ENCODE peak calls at places on chromosome 6, in nine cellular contexts. One of them, this sample, is unnamed.

GRCh38 chr6:22569281-22570184 is at the start of gene HDGFL1:
- DNase-seq in SHP77: no peak
- DNase-seq in mesothelial cell of epicardium: no peak
- DNase-seq in left ventricle myocardium superior: no peak
- DNase-seq in non-pigmented ciliary epithelial cell: no peak
- DNase-seq in ecto neural progenitor cell: no peak
- DNase-seq in HCT116: no peak
- DNase-seq in midbrain: no peak
- DNase-seq in Kasumi-1: no peak
- DNase-seq in this sample: no peak

GRCh38 chr6:134438825-134439224 is 120.9 kb upstream of the SGK1 start:
- DNase-seq in SHP77: no peak
- DNase-seq in mesothelial cell of epicardium: no peak
- DNase-seq in left ventricle myocardium superior: no peak
- DNase-seq in non-pigmented ciliary epithelial cell: no peak
- DNase-seq in ecto neural progenitor cell: no peak
- DNase-seq in HCT116: no peak
- DNase-seq in midbrain: no peak
- DNase-seq in Kasumi-1: no peak
- DNase-seq in this sample: no peak

GRCh38 chr6:5416250-5416649 is 154.9 kb downstream of the FARS2 start:
- DNase-seq in SHP77: no peak
- DNase-seq in mesothelial cell of epicardium: no peak
- DNase-seq in left ventricle myocardium superior: no peak
- DNase-seq in non-pigmented ciliary epithelial cell: no peak
- DNase-seq in ecto neural progenitor cell: no peak
- DNase-seq in HCT116: no peak
- DNase-seq in midbrain: no peak
- DNase-seq in Kasumi-1: no peak
- DNase-seq in this sample: no peak

GRCh38 chr6:155201461-155202226 is 62.2 kb upstream of the CLDN20 start:
- DNase-seq in SHP77: no peak
- DNase-seq in mesothelial cell of epicardium: no peak
- DNase-seq in left ventricle myocardium superior: no peak
- DNase-seq in non-pigmented ciliary epithelial cell: peak; percentile 75
- DNase-seq in ecto neural progenitor cell: no peak
- DNase-seq in HCT116: peak; percentile 28
- DNase-seq in midbrain: no peak
- DNase-seq in Kasumi-1: no peak
- DNase-seq in this sample: no peak

GRCh38 chr6:35077713-35078105 is 63.4 kb downstream of the TCP11 start:
- DNase-seq in SHP77: no peak
- DNase-seq in mesothelial cell of epicardium: no peak
- DNase-seq in left ventricle myocardium superior: no peak
- DNase-seq in non-pigmented ciliary epithelial cell: no peak
- DNase-seq in ecto neural progenitor cell: no peak
- DNase-seq in HCT116: no peak
- DNase-seq in midbrain: no peak
- DNase-seq in Kasumi-1: no peak
- DNase-seq in this sample: no peak

GRCh38 chr6:32153835-32154513 is at the start of gene PPT2:
- DNase-seq in SHP77: peak; percentile 91
- DNase-seq in mesothelial cell of epicardium: peak; percentile 69
- DNase-seq in left ventricle myocardium superior: peak; percentile 92
- DNase-seq in non-pigmented ciliary epithelial cell: peak; percentile 78
- DNase-seq in ecto neural progenitor cell: peak; percentile 89
- DNase-seq in HCT116: peak; percentile 90
- DNase-seq in midbrain: peak; percentile 90
- DNase-seq in Kasumi-1: peak; percentile 87
- DNase-seq in this sample: peak; percentile 70

GRCh38 chr6:108518714-108519576 is 41.8 kb upstream of the FOXO3 start:
- DNase-seq in SHP77: peak; percentile 9
- DNase-seq in mesothelial cell of epicardium: no peak
- DNase-seq in left ventricle myocardium superior: no peak
- DNase-seq in non-pigmented ciliary epithelial cell: no peak
- DNase-seq in ecto neural progenitor cell: no peak
- DNase-seq in HCT116: peak; percentile 54
- DNase-seq in midbrain: no peak
- DNase-seq in Kasumi-1: peak; percentile 74
- DNase-seq in this sample: no peak

GRCh38 chr6:150813993-150814359 is 51.5 kb upstream of the MTHFD1L start:
- DNase-seq in SHP77: no peak
- DNase-seq in mesothelial cell of epicardium: no peak
- DNase-seq in left ventricle myocardium superior: no peak
- DNase-seq in non-pigmented ciliary epithelial cell: peak; percentile 14
- DNase-seq in ecto neural progenitor cell: no peak
- DNase-seq in HCT116: peak; percentile 92
- DNase-seq in midbrain: no peak
- DNase-seq in Kasumi-1: no peak
- DNase-seq in this sample: peak; percentile 7

GRCh38 chr6:150334790-150335783 is 33.7 kb upstream of the IYD start:
- DNase-seq in SHP77: peak; percentile 48
- DNase-seq in mesothelial cell of epicardium: no peak
- DNase-seq in left ventricle myocardium superior: no peak
- DNase-seq in non-pigmented ciliary epithelial cell: peak; percentile 67
- DNase-seq in ecto neural progenitor cell: no peak
- DNase-seq in HCT116: peak; percentile 80
- DNase-seq in midbrain: peak; percentile 30
- DNase-seq in Kasumi-1: peak; percentile 80
- DNase-seq in this sample: peak; percentile 39

GRCh38 chr6:73857341-73857890 is 161.4 kb downstream of the CD109 start:
- DNase-seq in SHP77: no peak
- DNase-seq in mesothelial cell of epicardium: no peak
- DNase-seq in left ventricle myocardium superior: no peak
- DNase-seq in non-pigmented ciliary epithelial cell: no peak
- DNase-seq in ecto neural progenitor cell: no peak
- DNase-seq in HCT116: no peak
- DNase-seq in midbrain: no peak
- DNase-seq in Kasumi-1: no peak
- DNase-seq in this sample: no peak

GRCh38 chr6:75906871-75907270 is 157.8 kb downstream of the MYO6 start:
- DNase-seq in SHP77: no peak
- DNase-seq in mesothelial cell of epicardium: no peak
- DNase-seq in left ventricle myocardium superior: no peak
- DNase-seq in non-pigmented ciliary epithelial cell: no peak
- DNase-seq in ecto neural progenitor cell: no peak
- DNase-seq in HCT116: no peak
- DNase-seq in midbrain: no peak
- DNase-seq in Kasumi-1: no peak
- DNase-seq in this sample: no peak

GRCh38 chr6:155408981-155409380 is 46.7 kb downstream of the NOX3 start:
- DNase-seq in SHP77: no peak
- DNase-seq in mesothelial cell of epicardium: no peak
- DNase-seq in left ventricle myocardium superior: no peak
- DNase-seq in non-pigmented ciliary epithelial cell: no peak
- DNase-seq in ecto neural progenitor cell: no peak
- DNase-seq in HCT116: no peak
- DNase-seq in midbrain: no peak
- DNase-seq in Kasumi-1: no peak
- DNase-seq in this sample: no peak